ENCODE peak calls at places on chromosomes 2 and 18, in five cellular contexts. S, O, X, B and G are unnamed samples.

GRCh38 chr2:236449167-236449586 is 120.4 kb upstream of the ACKR3 start:
- DNase-seq in S (no peak), B (no peak), X (no peak), O (no peak), G (no peak)

GRCh38 chr2:141021109-141021508 is 1109.7 kb downstream of the LRP1B start:
- DNase-seq in O (no peak), B (no peak), S (no peak), X (no peak), G (no peak)

GRCh38 chr18:76394780-76395476 is 100.1 kb downstream of the ZNF516 start:
- DNase-seq in S (no peak), B (no peak), X (no peak), O (no peak), G (no peak)

GRCh38 chr2:115921541-115921940 is 1479.1 kb downstream of the DPP10 start:
- DNase-seq in S (no peak), B (no peak), X (no peak), O (no peak), G (no peak)

GRCh38 chr2:128696421-128696820 is 377.8 kb upstream of the HS6ST1 start:
- DNase-seq in X (no peak), B (no peak), O (no peak), S (no peak), G (no peak)

GRCh38 chr2:203366639-203367466 is 38.7 kb downstream of the ABI2 start:
- DNase-seq in X (no peak), O (no peak), S (no peak), B (no peak), G (no peak)

GRCh38 chr2:85135066-85135914 is 2.1 kb downstream of the TCF7L1 start:
- DNase-seq in B (peak), S (no peak), O (no peak), X (no peak), G (no peak)

GRCh38 chr2:160409480-160409879 is 84.1 kb downstream of the RBMS1 start:
- DNase-seq in X (no peak), B (no peak), S (no peak), O (no peak), G (no peak)

GRCh38 chr2:15708865-15709820 is 117.5 kb downstream of the DDX1 start:
- DNase-seq in X (no peak), S (no peak), O (no peak), B (no peak), G (no peak)

GRCh38 chr2:107001964-107002696 is 116.2 kb upstream of the ST6GAL2 start:
- DNase-seq in S (no peak), X (no peak), O (no peak), B (no peak), G (no peak)

GRCh38 chr18:14930576-14930975 is 182.6 kb downstream of the ANKRD30B start:
- DNase-seq in B (no peak), X (no peak), O (no peak), S (no peak), G (no peak)

GRCh38 chr2:227407601-227408089 is 19.9 kb upstream of the SCYGR1 start:
- DNase-seq in O (peak), B (peak), X (peak), S (no peak), G (no peak)

GRCh38 chr2:173874899-173875247 is 90.3 kb downstream of the SP3 start:
- DNase-seq in X (no peak), O (no peak), B (no peak), S (no peak), G (no peak)

GRCh38 chr18:9629709-9630108 is 15.3 kb upstream of the PPP4R1 start:
- DNase-seq in X (no peak), B (peak), O (no peak), S (no peak), G (no peak)

GRCh38 chr2:189115126-189115525 is 64.4 kb downstream of the COL5A2 start:
- DNase-seq in S (no peak), O (no peak), X (no peak), B (no peak), G (no peak)
- TF ChIP-seq CTCF in S (no peak), O (peak), X (no peak), B (no peak), G (peak)

GRCh38 chr18:46174317-46175039 is 70.3 kb downstream of the HAUS1 start:
- DNase-seq in O (peak), X (no peak), B (peak), S (peak), G (peak)
- TF ChIP-seq CTCF in O (no peak), X (no peak), B (no peak), S (no peak), G (no peak)

GRCh38 chr2:100276716-100277115 is 45.6 kb downstream of the LONRF2 start:
- DNase-seq in S (no peak), B (no peak), X (no peak), O (no peak), G (no peak)

GRCh38 chr2:100277540-100278207 is 44.6 kb downstream of the LONRF2 start:
- DNase-seq in X (no peak), O (no peak), B (no peak), S (no peak), G (no peak)

GRCh38 chr2:100278501-100278900 is 43.8 kb downstream of the LONRF2 start:
- DNase-seq in O (no peak), S (no peak), X (no peak), B (no peak), G (no peak)

GRCh38 chr2:100279586-100280534 is 42.4 kb downstream of the LONRF2 start:
- DNase-seq in S (no peak), O (no peak), X (no peak), B (no peak), G (no peak)

DNA sequence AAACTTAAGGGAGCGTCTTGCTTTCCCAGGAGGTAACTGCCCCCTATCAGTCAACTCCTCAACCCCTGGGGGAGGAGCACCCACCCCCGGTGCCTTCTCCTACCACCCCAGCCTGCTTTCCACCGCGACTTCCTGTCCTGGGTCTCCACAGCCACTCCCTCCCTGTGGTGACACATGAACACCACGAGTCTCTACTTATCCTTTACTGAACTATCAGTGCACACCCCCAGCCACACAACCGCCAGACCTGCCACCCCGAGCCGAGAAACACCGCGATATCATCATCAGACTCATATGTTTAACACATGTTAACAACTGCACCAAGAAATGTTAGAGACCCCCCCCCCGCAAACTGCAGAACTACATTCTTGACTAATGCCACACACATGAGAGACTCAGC is 43.3 kb downstream of the LONRF2 start:
- DNase-seq in O (no peak), B (no peak), X (no peak), S (no peak), G (no peak)
- TF ChIP-seq CTCF in O (no peak), B (no peak), X (no peak), S (no peak), G (no peak)

GRCh38 chr18:28574175-28574574 is 397.2 kb upstream of the CDH2 start:
- DNase-seq in X (no peak), O (no peak), S (no peak), B (peak), G (no peak)
- TF ChIP-seq CTCF in X (no peak), O (no peak), S (no peak), B (no peak), G (no peak)

GRCh38 chr2:212517693-212518092 is 20.9 kb downstream of the ERBB4 start:
- DNase-seq in O (no peak), S (no peak), B (no peak), X (no peak), G (no peak)
- TF ChIP-seq CTCF in O (no peak), S (no peak), B (no peak), X (no peak), G (no peak)

GRCh38 chr2:39918886-39919285 is 139.8 kb upstream of the THUMPD2 start:
- DNase-seq in S (no peak), X (no peak), O (no peak), B (no peak), G (no peak)

GRCh38 chr2:39925312-39925711 is 146.3 kb upstream of the THUMPD2 start:
- DNase-seq in B (no peak), X (no peak), O (no peak), S (no peak), G (no peak)

GRCh38 chr2:39920318-39920775 is 141.3 kb upstream of the THUMPD2 start:
- DNase-seq in O (no peak), S (no peak), B (no peak), X (no peak), G (no peak)

GRCh38 chr2:39919511-39920317 is 140.7 kb upstream of the THUMPD2 start:
- DNase-seq in B (no peak), S (no peak), X (no peak), O (peak), G (no peak)

DNA sequence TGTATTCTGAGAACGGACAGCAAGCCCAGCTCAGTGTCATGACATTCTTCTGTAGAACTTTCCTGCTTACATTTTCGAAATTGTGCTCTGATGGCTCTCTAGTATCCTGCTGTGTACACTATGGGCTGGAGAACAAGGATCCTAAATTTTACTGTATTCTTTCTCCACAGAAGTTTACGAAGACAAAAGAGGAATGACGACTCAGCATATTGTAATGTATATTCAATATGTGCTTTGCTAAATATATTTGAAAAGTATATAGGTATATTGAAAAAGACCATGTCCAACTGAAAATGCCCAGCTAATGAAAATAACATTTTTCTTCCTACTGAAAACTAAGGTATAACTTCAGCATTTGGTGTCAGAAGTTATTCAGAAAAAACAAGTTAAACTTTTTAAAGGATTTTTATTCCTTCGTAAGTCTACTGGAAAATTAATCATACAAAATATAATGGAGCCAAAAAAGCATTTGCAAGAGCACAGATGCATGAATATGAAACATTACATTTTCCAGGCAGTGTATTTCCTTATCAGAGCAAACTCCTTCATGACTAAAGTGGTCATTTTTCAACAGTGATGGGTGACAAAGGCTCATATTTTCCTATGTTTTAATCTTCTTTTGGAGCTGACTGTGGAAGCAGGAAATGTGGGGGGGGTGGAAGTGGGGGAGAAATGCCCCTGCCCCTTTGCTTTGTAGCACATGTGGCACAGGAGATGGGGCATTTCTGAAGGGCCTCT is 143.8 kb upstream of the THUMPD2 start:
- DNase-seq in B (no peak), O (no peak), S (no peak), X (no peak), G (no peak)
- TF ChIP-seq CTCF in B (no peak), O (no peak), S (no peak), X (no peak), G (no peak)